ENCODE peak calls at places on chromosomes 4 and X, in four cellular contexts. One of them, this sample, is unnamed.

GRCh38 chrX:71158603-71159002 is 14.0 kb downstream of the NLGN3 start:
- DNase-seq in astrocyte: no peak
- DNase-seq in IMR-90: no peak
- DNase-seq in hepatocyte: no peak
- DNase-seq in this sample: no peak

GRCh38 chr4:128688025-128688721 is 121.3 kb upstream of the JADE1 start:
- DNase-seq in astrocyte: no peak
- DNase-seq in IMR-90: no peak
- DNase-seq in hepatocyte: no peak
- DNase-seq in this sample: no peak

GRCh38 chr4:94766856-94767255 is 9.1 kb downstream of the BMPR1B start:
- DNase-seq in IMR-90: peak; percentile 60
- DNase-seq in astrocyte: peak; percentile 73
- DNase-seq in hepatocyte: no peak
- DNase-seq in this sample: no peak

GRCh38 chr4:151169223-151169622 is 69.8 kb downstream of the RPS3A start:
- DNase-seq in astrocyte: peak; percentile 98
- DNase-seq in IMR-90: peak; percentile 99
- DNase-seq in hepatocyte: peak; percentile 80
- DNase-seq in this sample: no peak

GRCh38 chr4:161658658-161659057 is 505.1 kb downstream of the FSTL5 start:
- DNase-seq in astrocyte: no peak
- DNase-seq in IMR-90: no peak
- DNase-seq in hepatocyte: no peak
- DNase-seq in this sample: no peak

GRCh38 chrX:53186363-53186762 is 38.6 kb downstream of the KDM5C start:
- DNase-seq in IMR-90: peak; percentile 77
- DNase-seq in hepatocyte: no peak
- DNase-seq in astrocyte: peak; percentile 55
- DNase-seq in this sample: no peak

GRCh38 chr4:1830234-1830633 is 25.7 kb downstream of the LETM1 start:
- DNase-seq in hepatocyte: no peak
- DNase-seq in astrocyte: no peak
- DNase-seq in IMR-90: no peak
- DNase-seq in this sample: no peak

GRCh38 chr4:832536-832935 is 6.6 kb upstream of the CPLX1 start:
- DNase-seq in astrocyte: no peak
- DNase-seq in hepatocyte: no peak
- DNase-seq in IMR-90: no peak
- DNase-seq in this sample: no peak

GRCh38 chr4:27366424-27366823 is 505.8 kb downstream of the STIM2 start:
- DNase-seq in astrocyte: peak; percentile 97
- DNase-seq in IMR-90: no peak
- DNase-seq in hepatocyte: no peak
- DNase-seq in this sample: no peak

GRCh38 chr4:1356181-1356998 is 9.4 kb downstream of the UVSSA start:
- DNase-seq in hepatocyte: peak; percentile 76
- DNase-seq in astrocyte: peak; percentile 12
- DNase-seq in IMR-90: peak; percentile 32
- DNase-seq in this sample: peak; percentile 84

GRCh38 chr4:152579107-152579764 is 43.3 kb upstream of the FBXW7 start:
- DNase-seq in hepatocyte: no peak
- DNase-seq in astrocyte: no peak
- DNase-seq in IMR-90: no peak
- DNase-seq in this sample: no peak

GRCh38 chr4:152581536-152582160 is 45.8 kb upstream of the FBXW7 start:
- DNase-seq in hepatocyte: no peak
- DNase-seq in astrocyte: no peak
- DNase-seq in IMR-90: no peak
- DNase-seq in this sample: peak; percentile 45

GRCh38 chr4:152579916-152580315 is 44.0 kb upstream of the FBXW7 start:
- DNase-seq in astrocyte: no peak
- DNase-seq in IMR-90: no peak
- DNase-seq in hepatocyte: no peak
- DNase-seq in this sample: peak; percentile 58

GRCh38 chr4:152577708-152578421 is 42.0 kb upstream of the FBXW7 start:
- DNase-seq in IMR-90: no peak
- DNase-seq in hepatocyte: no peak
- DNase-seq in astrocyte: no peak
- DNase-seq in this sample: no peak

GRCh38 chr4:152578670-152579069 is 42.8 kb upstream of the FBXW7 start:
- DNase-seq in astrocyte: no peak
- DNase-seq in hepatocyte: no peak
- DNase-seq in IMR-90: no peak
- DNase-seq in this sample: no peak
- H2AFZ ChIP-seq in astrocyte: no peak overlapping the region
- H2AFZ ChIP-seq in hepatocyte: no peak overlapping the region
- H2AFZ ChIP-seq in IMR-90: no peak overlapping the region
- H2AFZ ChIP-seq in this sample: no peak overlapping the region

GRCh38 chr4:90753068-90753467 is 625.9 kb downstream of the CCSER1 start:
- DNase-seq in astrocyte: no peak
- DNase-seq in IMR-90: no peak
- DNase-seq in hepatocyte: no peak
- DNase-seq in this sample: no peak

GRCh38 chr4:90760059-90760458 is 632.9 kb downstream of the CCSER1 start:
- DNase-seq in astrocyte: no peak
- DNase-seq in IMR-90: no peak
- DNase-seq in hepatocyte: no peak
- DNase-seq in this sample: no peak

DNA sequence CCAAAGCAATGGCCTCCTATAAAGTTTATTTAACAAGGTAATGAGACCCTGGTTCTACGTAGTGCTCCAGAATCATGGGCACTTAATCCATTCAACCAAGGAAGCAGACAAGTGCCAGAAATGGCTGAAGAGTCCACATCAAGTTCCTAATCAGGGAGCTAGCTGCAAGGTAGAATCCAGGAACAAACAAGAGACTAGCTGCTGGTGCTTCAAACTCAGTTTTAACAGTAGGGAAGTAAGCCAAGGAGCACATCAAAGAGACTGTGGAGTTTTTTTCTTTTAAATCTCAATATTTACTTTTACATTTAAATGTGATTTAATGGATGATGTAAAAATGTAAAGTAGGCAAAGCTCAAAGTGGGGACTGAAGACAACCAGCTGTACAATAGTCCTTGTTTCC is 630.3 kb downstream of the CCSER1 start:
- DNase-seq in hepatocyte: no peak
- DNase-seq in IMR-90: no peak
- DNase-seq in astrocyte: no peak
- DNase-seq in this sample: no peak
- H2AFZ ChIP-seq in hepatocyte: no peak overlapping the region
- H2AFZ ChIP-seq in IMR-90: no peak overlapping the region
- H2AFZ ChIP-seq in astrocyte: no peak overlapping the region
- H2AFZ ChIP-seq in this sample: no peak overlapping the region

DNA sequence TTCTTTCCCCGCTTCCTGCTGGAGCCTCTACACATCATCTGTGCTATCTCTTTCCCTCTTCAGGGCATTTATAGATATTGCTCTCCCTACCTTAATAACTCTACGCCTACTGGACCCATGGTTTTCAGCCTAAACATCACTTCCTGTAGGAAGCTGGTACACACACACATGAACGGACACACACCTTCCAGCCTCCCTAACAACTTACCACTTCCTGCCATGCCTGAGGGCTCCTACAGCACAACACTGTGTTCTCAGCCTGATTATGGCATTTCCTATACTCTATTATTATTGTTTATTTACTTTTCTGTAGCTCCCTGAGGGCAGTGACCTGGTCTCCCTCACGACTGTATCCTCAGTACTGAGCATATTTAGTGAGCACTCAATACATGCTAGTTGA is 163.6 kb upstream of the MAP3K15 start:
- DNase-seq in hepatocyte: no peak
- DNase-seq in astrocyte: no peak
- DNase-seq in IMR-90: no peak
- DNase-seq in this sample: no peak
- H2AFZ ChIP-seq in hepatocyte: no peak overlapping the region
- H2AFZ ChIP-seq in astrocyte: no peak overlapping the region
- H2AFZ ChIP-seq in IMR-90: no peak overlapping the region
- H2AFZ ChIP-seq in this sample: no peak overlapping the region

GRCh38 chr4:63349674-63350025 is 1059.6 kb downstream of the TECRL start:
- DNase-seq in IMR-90: no peak
- DNase-seq in hepatocyte: no peak
- DNase-seq in astrocyte: no peak
- DNase-seq in this sample: no peak
- H2AFZ ChIP-seq in IMR-90: no peak overlapping the region
- H2AFZ ChIP-seq in hepatocyte: no peak overlapping the region
- H2AFZ ChIP-seq in astrocyte: no peak overlapping the region
- H2AFZ ChIP-seq in this sample: no peak overlapping the region

GRCh38 chr4:17323619-17324400 is 188.1 kb downstream of the QDPR start:
- DNase-seq in astrocyte: peak; percentile 38
- DNase-seq in IMR-90: peak; percentile 60
- DNase-seq in hepatocyte: peak; percentile 30
- DNase-seq in this sample: no peak
- H2AFZ ChIP-seq in astrocyte: no peak overlapping the region
- H2AFZ ChIP-seq in IMR-90: peak overlapping the region; percentile 88
- H2AFZ ChIP-seq in hepatocyte: no peak overlapping the region
- H2AFZ ChIP-seq in this sample: no peak overlapping the region

GRCh38 chr4:111977419-111977965 is 167.8 kb upstream of the FAM241A start:
- DNase-seq in hepatocyte: no peak
- DNase-seq in astrocyte: no peak
- DNase-seq in IMR-90: no peak
- DNase-seq in this sample: no peak
- H2AFZ ChIP-seq in hepatocyte: peak overlapping the region; percentile 31
- H2AFZ ChIP-seq in astrocyte: no peak overlapping the region
- H2AFZ ChIP-seq in IMR-90: no peak overlapping the region
- H2AFZ ChIP-seq in this sample: no peak overlapping the region